ENCODE peak calls at places on chromosome 14, in four cellular contexts. X, G, C and V are unnamed samples.

GRCh38 chr14:64147126-64147790 is 146.9 kb downstream of the ESR2 start:
- DNase-seq in X (peak; percentile 70), C (no peak), G (no peak), V (peak; percentile 28)

GRCh38 chr14:95348395-95349080 is 28.8 kb upstream of the CLMN start:
- DNase-seq in G (no peak), X (no peak), C (no peak), V (no peak)

GRCh38 chr14:46580941-46581671 is 70.5 kb downstream of the RPL10L start:
- DNase-seq in X (peak; percentile 53), G (no peak), C (no peak), V (peak; percentile 1)

GRCh38 chr14:74905595-74906142 is 17.4 kb downstream of the RPS6KL1 start:
- DNase-seq in G (peak; percentile 75), C (peak; percentile 58), X (peak; percentile 20), V (peak; percentile 79)

GRCh38 chr14:55092326-55092725 is 36.7 kb upstream of the LGALS3 start:
- DNase-seq in X (no peak), C (no peak), G (no peak), V (peak; percentile 76)

GRCh38 chr14:56417173-56417572 is 162.4 kb upstream of the TMEM260 start:
- DNase-seq in G (no peak), C (no peak), X (peak; percentile 32), V (no peak)

GRCh38 chr14:69012251-69012953 is 33.3 kb upstream of the ACTN1 start:
- DNase-seq in G (no peak), X (peak; percentile 26), C (no peak), V (no peak)

GRCh38 chr14:95460647-95461478 is 55.6 kb downstream of the SYNE3 start:
- DNase-seq in C (no peak), X (peak; percentile 80), G (peak; percentile 60), V (peak; percentile 77)

GRCh38 chr14:50964683-50965390 is 20.6 kb upstream of the PYGL start:
- DNase-seq in X (peak; percentile 96), G (peak; percentile 72), C (no peak), V (peak; percentile 94)

GRCh38 chr14:53048631-53049030 is 97.8 kb upstream of the FERMT2 start:
- DNase-seq in X (peak; percentile 5), C (no peak), G (no peak), V (peak; percentile 36)

GRCh38 chr14:49306152-49306751 is 279.9 kb downstream of the RPS29 start:
- DNase-seq in G (no peak), X (peak; percentile 2), C (no peak), V (peak; percentile 10)

GRCh38 chr14:68309631-68310030 is 483.2 kb downstream of the ZFP36L1 start:
- DNase-seq in G (no peak), X (no peak), C (no peak), V (peak; percentile 8)

GRCh38 chr14:100708349-100709217 is 18.1 kb upstream of the DLK1 start:
- DNase-seq in G (peak; percentile 83), X (no peak), C (no peak), V (no peak)

GRCh38 chr14:68014771-68015170 is 195.2 kb downstream of the RAD51B start:
- DNase-seq in G (no peak), X (no peak), C (no peak), V (no peak)

GRCh38 chr14:94571950-94572349 is 9.3 kb upstream of the SERPINA5 start:
- DNase-seq in G (no peak), X (peak; percentile 59), C (no peak), V (peak; percentile 43)

GRCh38 chr14:94699831-94700230 is 70.1 kb downstream of the GSC start:
- DNase-seq in X (no peak), C (no peak), G (no peak), V (no peak)

GRCh38 chr14:74510955-74511354 is 17.4 kb downstream of the ISCA2 start:
- DNase-seq in X (peak; percentile 66), G (no peak), C (no peak), V (peak; percentile 94)

GRCh38 chr14:45003924-45004323 is 41.9 kb downstream of the TOGARAM1 start:
- DNase-seq in G (no peak), X (no peak), C (no peak), V (no peak)

GRCh38 chr14:67757175-67757574 is 55.5 kb downstream of the RDH12 start:
- DNase-seq in X (no peak), C (no peak), G (no peak), V (no peak)

GRCh38 chr14:20176330-20176729 is 14.4 kb upstream of the OR11G2 start:
- DNase-seq in X (no peak), C (no peak), G (no peak), V (no peak)

GRCh38 chr14:27845241-27845850 is 921.2 kb upstream of the FOXG1 start:
- DNase-seq in G (peak; percentile 5), C (no peak), X (no peak), V (no peak)

GRCh38 chr14:32986791-32987545 is 48.3 kb downstream of the NPAS3 start:
- DNase-seq in C (no peak), X (peak; percentile 91), G (no peak), V (peak; percentile 11)

GRCh38 chr14:39266589-39266870 is 32.8 kb downstream of the MIA2 start:
- DNase-seq in C (no peak), G (peak; percentile 62), X (peak; percentile 65), V (no peak)

GRCh38 chr14:59482471-59483331 is 1.5 kb downstream of the L3HYPDH start:
- DNase-seq in G (peak; percentile 18), X (peak; percentile 95), C (no peak), V (peak; percentile 95)

GRCh38 chr14:46048127-46048526 is 603.5 kb downstream of the RPL10L start:
- DNase-seq in X (peak; percentile 47), C (no peak), G (no peak), V (peak; percentile 54)

GRCh38 chr14:100547633-100548294 is 39.5 kb downstream of the BEGAIN start:
- DNase-seq in X (peak; percentile 30), C (peak; percentile 8), G (peak; percentile 63), V (peak; percentile 65)

GRCh38 chr14:85617799-85618198 is 87.9 kb downstream of the FLRT2 start:
- DNase-seq in X (no peak), G (no peak), C (no peak), V (no peak)

GRCh38 chr14:103123634-103124500 is 606 bp downstream of the TNFAIP2 start:
- DNase-seq in G (peak; percentile 74), X (no peak), C (no peak), V (no peak)

GRCh38 chr14:94304243-94304642 is 11.2 kb upstream of the SERPINA10 start:
- DNase-seq in X (no peak), C (no peak), G (no peak), V (no peak)

GRCh38 chr14:77991128-77991772 is 178.9 kb upstream of the NRXN3 start:
- DNase-seq in G (no peak), X (no peak), C (no peak), V (no peak)
- TF ChIP-seq CTCF in G (no peak), X (no peak), C (no peak), V (no peak)

GRCh38 chr14:35331605-35332516 is 39.7 kb downstream of the PSMA6 start:
- DNase-seq in G (no peak), X (peak; percentile 69), C (no peak), V (peak; percentile 36)
- H3K4me3 ChIP-seq in G (no peak overlapping the region), X (no peak overlapping the region), C (no peak overlapping the region), V (no peak overlapping the region)

DNA sequence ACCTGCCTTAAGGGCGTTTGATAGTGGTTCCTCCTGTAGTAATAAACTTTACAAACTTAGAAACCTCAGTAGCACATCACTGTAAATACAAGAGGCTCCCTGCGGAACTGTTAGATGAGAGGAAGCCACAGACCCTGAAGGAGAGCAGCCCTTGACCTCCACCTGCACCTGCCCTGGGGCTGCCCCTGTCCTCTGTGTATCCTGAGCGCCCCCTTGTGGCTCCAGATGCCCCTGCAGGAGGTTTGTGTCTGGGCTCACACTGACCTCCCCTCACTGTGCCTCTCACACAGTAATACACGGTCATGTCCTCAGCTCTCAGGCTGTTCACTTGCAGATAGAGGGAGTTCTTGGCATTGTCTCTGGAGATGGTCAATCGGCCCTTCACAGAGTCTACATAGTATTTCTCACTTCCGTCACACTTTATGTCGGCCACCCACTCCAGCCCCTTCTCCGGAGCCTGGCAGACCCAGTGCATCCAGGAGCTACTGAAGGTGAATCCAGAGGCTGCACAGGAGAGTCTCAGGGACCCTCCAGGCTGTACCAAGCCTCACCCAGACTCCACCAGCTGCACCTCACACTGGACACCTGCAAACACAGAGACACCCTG is 1059.8 kb downstream of the TMEM121 start:
- DNase-seq in C (peak; percentile 26), X (no peak), G (no peak), V (no peak)
- TF ChIP-seq CTCF in C (peak; percentile 80), X (no peak), G (no peak), V (no peak)

GRCh38 chr14:66628646-66629045 is 120.7 kb downstream of the GPHN start:
- DNase-seq in X (no peak), C (no peak), G (no peak), V (no peak)
- H3K4me3 ChIP-seq in X (no peak overlapping the region), C (no peak overlapping the region), G (no peak overlapping the region), V (no peak overlapping the region)

GRCh38 chr14:90300649-90301048 is 31.1 kb downstream of the NRDE2 start:
- DNase-seq in X (no peak), C (no peak), G (no peak), V (no peak)

GRCh38 chr14:90303382-90303943 is 28.3 kb downstream of the NRDE2 start:
- DNase-seq in G (no peak), X (no peak), C (no peak), V (no peak)

GRCh38 chr14:90302529-90303303 is 29.0 kb downstream of the NRDE2 start:
- DNase-seq in X (no peak), G (no peak), C (no peak), V (no peak)

GRCh38 chr14:90301122-90301521 is 30.6 kb downstream of the NRDE2 start:
- DNase-seq in X (no peak), C (no peak), G (no peak), V (no peak)

DNA sequence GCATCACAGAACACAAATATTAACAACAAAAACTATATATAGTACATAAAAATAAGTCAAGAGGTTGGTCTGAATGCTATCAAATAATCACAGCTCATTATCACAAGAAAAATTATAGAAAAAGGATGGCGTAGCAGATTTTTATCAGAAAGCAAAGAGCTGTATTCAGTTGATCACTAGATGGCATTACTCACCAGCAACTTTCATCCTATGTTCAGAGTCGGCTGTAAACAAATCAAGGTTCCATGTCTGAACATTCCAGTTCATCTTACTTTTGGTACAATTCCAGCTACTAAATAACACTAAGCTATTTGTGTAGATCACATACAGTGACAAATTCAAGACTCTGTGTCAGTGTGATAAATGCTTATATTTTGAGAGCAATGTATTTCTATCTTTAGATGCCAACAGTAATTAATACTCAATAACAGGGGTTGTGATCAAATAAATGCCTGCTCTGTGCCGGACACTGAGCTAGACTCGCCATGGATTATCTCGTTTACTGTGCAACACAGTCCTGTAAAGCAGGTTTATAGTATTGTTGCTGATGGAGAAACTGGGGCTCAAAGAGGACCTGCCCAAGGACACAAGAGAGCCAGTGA is 30.1 kb downstream of the NRDE2 start:
- DNase-seq in C (no peak), G (no peak), X (peak; percentile 59), V (peak; percentile 64)
- TF ChIP-seq CTCF in C (no peak), G (peak; percentile 50), X (peak; percentile 51), V (peak; percentile 40)